ENCODE peak calls at places on chromosomes 7 and 10, in five cellular contexts. M is lower leg skin; Q is GM12865; J is CD4-positive, alpha-beta T cell; W is B cell. D is an unnamed sample.

GRCh38 chr7:44727346-44728262 is 21.0 kb upstream of the ZMIZ2 start:
- DNase-seq in W (no peak), Q (no peak), J (no peak), M (no peak), D (no peak)

GRCh38 chr10:122733450-122733849 is 33.8 kb upstream of the C10orf120 start:
- DNase-seq in J (no peak), M (no peak), Q (no peak), W (no peak), D (no peak)

GRCh38 chr10:114403545-114404161 is 649 bp downstream of the AFAP1L2 start:
- DNase-seq in Q (peak), M (peak), W (no peak), J (no peak), D (no peak)

GRCh38 chr7:57423768-57424167 is 26.2 kb upstream of the ZNF716 start:
- DNase-seq in Q (no peak), M (no peak), J (no peak), W (no peak), D (no peak)

GRCh38 chr10:43939939-43940810 is 291.5 kb upstream of the ZNF32 start:
- DNase-seq in Q (peak), M (peak), J (no peak), W (no peak), D (no peak)

GRCh38 chr7:2761801-2762497 is 73.9 kb downstream of the AMZ1 start:
- DNase-seq in J (no peak), Q (no peak), W (no peak), M (no peak), D (no peak)

GRCh38 chr7:74254858-74255379 is 720 bp upstream of the RFC2 start:
- DNase-seq in W (no peak), J (no peak), M (no peak), Q (peak), D (no peak)

GRCh38 chr7:44093102-44093641 is 10.8 kb upstream of the POLM start:
- DNase-seq in M (no peak), J (no peak), W (no peak), Q (no peak), D (no peak)

GRCh38 chr10:14282271-14282670 is 48.5 kb downstream of the FRMD4A start:
- DNase-seq in M (no peak), Q (no peak), W (no peak), J (no peak), D (no peak)

GRCh38 chr7:32221756-32222155 is 151.5 kb upstream of the PDE1C start:
- DNase-seq in J (no peak), W (no peak), Q (no peak), M (peak), D (no peak)

GRCh38 chr7:158052381-158053095 is 535.1 kb downstream of the PTPRN2 start:
- DNase-seq in Q (no peak), J (no peak), M (peak), W (no peak), D (no peak)

GRCh38 chr7:132249591-132249971 is 326.7 kb downstream of the PLXNA4 start:
- DNase-seq in M (peak), W (no peak), J (no peak), Q (peak), D (no peak)

GRCh38 chr7:41732279-41733062 is 29.6 kb upstream of the INHBA start:
- DNase-seq in Q (no peak), J (no peak), W (no peak), M (no peak), D (no peak)

GRCh38 chr7:101308245-101309085 is 13.1 kb downstream of the IFT22 start:
- DNase-seq in J (no peak), M (no peak), W (peak), Q (peak), D (peak)

GRCh38 chr10:100509241-100509640 is 10.4 kb downstream of the SEC31B start:
- DNase-seq in Q (no peak), W (no peak), M (no peak), J (peak), D (no peak)

GRCh38 chr10:24952701-24953349 is 419 bp upstream of the PRTFDC1 start:
- DNase-seq in Q (peak), W (no peak), J (peak), M (peak), D (peak)

GRCh38 chr7:136857573-136857972 is 10.9 kb upstream of the CHRM2 start:
- DNase-seq in W (no peak), J (no peak), M (no peak), Q (no peak), D (peak)

GRCh38 chr7:128025380-128025779 is 5.9 kb downstream of the LRRC4 start:
- DNase-seq in J (no peak), Q (no peak), M (no peak), W (no peak), D (no peak)

GRCh38 chr7:111802194-111802785 is 240.0 kb upstream of the IMMP2L start:
- DNase-seq in W (no peak), Q (no peak), J (no peak), M (no peak), D (no peak)

GRCh38 chr7:48847896-48848295 is 76.5 kb upstream of the CDC14C start:
- DNase-seq in Q (no peak), M (no peak), J (no peak), W (no peak), D (no peak)

GRCh38 chr7:79740076-79740475 is 286.6 kb upstream of the MAGI2 start:
- DNase-seq in M (no peak), W (no peak), Q (no peak), J (no peak), D (no peak)

GRCh38 chr7:47513741-47514241 is 68.1 kb downstream of the TNS3 start:
- DNase-seq in W (no peak), M (no peak), Q (no peak), J (no peak), D (no peak)

GRCh38 chr10:88138319-88138848 is 275.0 kb downstream of the PTEN start:
- DNase-seq in Q (peak), W (no peak), M (no peak), J (no peak), D (peak)

GRCh38 chr7:90766814-90767564 is 170.9 kb downstream of the CDK14 start:
- DNase-seq in W (no peak), M (no peak), Q (no peak), J (no peak), D (no peak)

GRCh38 chr7:149529136-149529718 is 31.6 kb upstream of the ZNF746 start:
- DNase-seq in J (no peak), M (no peak), Q (no peak), W (no peak), D (no peak)

GRCh38 chr10:47031953-47032465 is 120.8 kb downstream of the PTPN20 start:
- DNase-seq in Q (no peak), M (peak), W (no peak), J (no peak), D (no peak)

GRCh38 chr7:80467069-80467468 is 44.8 kb downstream of the GNAT3 start:
- DNase-seq in M (no peak), Q (no peak), W (no peak), J (no peak), D (no peak)

GRCh38 chr10:97196213-97197029 is 10.7 kb upstream of the SLIT1 start:
- DNase-seq in J (peak), W (peak), M (no peak), Q (peak), D (peak)

GRCh38 chr7:3154881-3155494 is 111.3 kb upstream of the CARD11 start:
- DNase-seq in J (peak), M (no peak), Q (peak), W (peak), D (peak)

GRCh38 chr10:84176351-84176750 is 2.8 kb downstream of the GPR15LG start:
- DNase-seq in M (peak), W (no peak), Q (no peak), J (no peak), D (no peak)

GRCh38 chr10:84178387-84178697 is 4.7 kb downstream of the GPR15LG start:
- DNase-seq in J (no peak), M (peak), Q (no peak), W (no peak), D (no peak)

GRCh38 chr10:84176836-84177474 is 3.4 kb downstream of the GPR15LG start:
- DNase-seq in Q (no peak), W (no peak), M (peak), J (no peak), D (no peak)

GRCh38 chr10:84179059-84179710 is 5.6 kb downstream of the GPR15LG start:
- DNase-seq in M (peak), J (peak), Q (peak), W (peak), D (no peak)

DNA sequence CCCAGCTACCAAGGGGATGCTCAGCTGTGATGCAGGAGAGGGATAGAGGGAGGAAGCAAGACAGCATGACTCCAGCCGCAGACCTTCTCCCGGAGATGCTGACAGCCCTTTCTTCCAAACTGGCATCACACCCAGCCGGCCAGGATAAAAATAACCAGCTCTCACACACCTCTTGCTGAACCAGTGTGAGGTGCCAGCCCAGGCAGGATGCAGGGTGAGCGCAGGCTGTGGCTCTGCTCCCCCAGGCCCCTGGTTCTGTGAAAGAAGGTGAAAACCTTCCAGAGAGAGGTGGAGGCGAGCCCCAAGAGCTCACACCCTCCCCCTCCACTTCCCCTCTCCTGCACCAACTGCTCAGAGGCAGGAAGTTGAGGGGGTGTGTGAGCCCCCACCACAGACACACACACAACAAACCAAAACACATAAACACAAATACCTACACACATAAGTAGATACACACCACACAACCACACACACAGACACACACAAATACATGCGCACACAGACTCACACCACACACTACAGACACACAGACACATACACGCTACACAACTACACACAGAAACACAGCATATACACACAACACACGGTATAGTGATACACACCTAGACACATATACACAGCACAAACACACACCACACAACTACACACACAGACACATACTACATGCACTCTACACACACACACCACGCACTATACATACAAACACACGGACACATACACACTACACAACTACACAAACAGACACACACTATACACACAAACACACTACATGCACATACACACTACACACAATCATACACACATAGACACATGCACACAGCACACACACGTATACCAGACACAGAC is 4.2 kb downstream of the GPR15LG start:
- DNase-seq in W (no peak), M (peak), Q (peak), J (peak), D (no peak)
- TF ChIP-seq CTCF in W (no peak), M (no peak), Q (no peak), J (no peak), D (no peak)

DNA sequence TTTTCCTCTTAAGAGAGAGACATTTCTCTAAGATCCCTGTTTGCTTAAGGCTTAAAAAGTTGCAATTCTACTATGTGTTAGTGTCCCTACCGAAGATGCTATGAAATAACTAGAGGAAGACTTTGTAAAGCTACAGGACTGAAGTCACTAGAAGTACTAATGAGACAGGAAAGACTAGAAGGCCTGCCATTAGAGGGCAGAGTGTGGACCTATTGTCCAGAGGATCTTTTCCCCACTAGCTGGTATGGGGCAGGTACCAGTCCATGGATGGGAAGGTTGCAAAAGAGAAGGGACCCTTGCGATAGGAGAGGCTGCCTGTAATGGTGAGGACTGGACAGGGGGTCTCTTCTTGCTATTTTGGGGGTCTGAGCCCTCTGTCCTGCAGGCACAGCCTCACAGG is 178.1 kb downstream of the TMEM178B start:
- DNase-seq in W (no peak), J (no peak), M (no peak), Q (no peak), D (no peak)
- TF ChIP-seq CTCF in W (no peak), J (no peak), M (no peak), Q (no peak), D (peak)

DNA sequence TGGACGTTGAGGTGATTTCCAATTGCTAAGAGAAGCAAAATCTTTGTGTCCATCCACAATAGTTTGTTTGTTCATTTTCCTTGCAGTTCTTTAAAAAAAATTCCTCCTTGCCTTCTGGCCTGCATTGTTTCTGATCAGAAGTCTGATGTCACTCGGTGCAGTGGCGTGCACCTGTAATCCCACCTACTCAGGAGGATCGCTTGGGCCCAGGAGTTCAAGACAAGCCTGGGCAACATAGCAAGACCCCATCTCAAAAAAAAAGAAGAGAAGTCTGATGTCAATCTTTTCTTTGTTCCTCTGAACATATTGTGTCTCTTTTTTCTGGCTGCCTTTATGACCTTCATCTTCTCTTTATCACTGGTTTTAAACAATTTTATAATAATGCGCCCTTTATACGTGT is 13.5 kb upstream of the OCM start:
- DNase-seq in Q (no peak), J (no peak), W (no peak), M (no peak), D (no peak)
- TF ChIP-seq CTCF in Q (no peak), J (no peak), W (no peak), M (no peak), D (no peak)

GRCh38 chr10:57579926-57580325 is 687.8 kb downstream of the IPMK start:
- DNase-seq in W (no peak), J (no peak), Q (peak), M (no peak), D (peak)
- TF ChIP-seq CTCF in W (no peak), J (no peak), Q (peak), M (no peak), D (peak)

GRCh38 chr10:71314694-71315225 is 4.3 kb upstream of the SLC29A3 start:
- DNase-seq in W (no peak), Q (no peak), M (no peak), J (no peak), D (no peak)
- TF ChIP-seq CTCF in W (no peak), Q (no peak), M (no peak), J (no peak), D (no peak)

DNA sequence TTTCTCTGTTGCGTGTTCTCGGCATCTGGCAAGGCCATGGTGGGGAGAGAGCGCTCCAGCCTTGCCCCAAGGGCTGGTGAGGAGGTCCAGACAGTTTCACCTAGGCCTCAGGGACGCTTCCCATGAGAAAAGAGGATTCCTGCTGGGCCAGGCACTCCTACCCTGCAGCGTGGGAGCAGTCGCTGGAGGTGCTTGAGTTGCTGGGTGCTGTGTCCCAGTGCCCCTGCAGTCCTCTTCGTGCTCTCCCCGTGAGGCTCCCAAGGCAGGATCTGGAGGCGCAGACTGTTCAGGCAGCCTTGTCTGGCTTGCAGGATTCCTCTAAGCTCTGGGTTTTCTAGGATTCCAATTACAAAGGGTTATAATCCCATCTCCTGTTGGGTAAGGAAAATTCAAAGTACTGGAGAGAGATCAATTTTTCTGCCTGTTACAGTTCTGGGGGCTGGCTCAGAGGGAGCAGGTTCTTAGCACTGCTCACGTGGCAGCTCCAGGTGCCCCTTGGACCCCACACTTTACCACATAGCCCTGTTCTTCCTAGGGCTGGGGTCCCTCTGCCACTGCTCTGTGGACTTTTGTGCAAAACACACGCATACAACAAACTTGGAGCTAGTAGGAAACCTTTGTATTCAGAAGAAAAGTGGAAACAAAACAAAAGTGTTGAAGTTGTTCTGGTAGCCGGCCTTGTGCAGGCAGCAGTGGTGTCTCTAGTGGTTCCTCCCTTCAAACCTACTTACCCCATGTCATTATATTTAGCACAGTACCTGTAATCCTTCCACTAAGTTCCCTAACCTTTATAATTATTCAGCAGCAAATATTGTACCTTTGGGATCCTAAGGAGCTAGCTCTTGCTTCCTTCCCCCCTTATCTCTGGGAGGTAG is 60.5 kb downstream of the CCNY start:
- DNase-seq in M (no peak), Q (no peak), J (no peak), W (no peak), D (no peak)
- TF ChIP-seq CTCF in M (no peak), Q (no peak), J (no peak), W (no peak), D (no peak)

GRCh38 chr10:79069325-79070090 is 742 bp downstream of the ZMIZ1 start:
- DNase-seq in M (peak), J (peak), W (no peak), Q (peak), D (peak)

GRCh38 chr10:79067241-79068202 is 1.2 kb upstream of the ZMIZ1 start:
- DNase-seq in J (peak), Q (peak), W (peak), M (peak), D (peak)

GRCh38 chr10:79068562-79069324 is at the start of gene ZMIZ1:
- DNase-seq in M (peak), W (peak), Q (peak), J (peak), D (peak)

GRCh38 chr10:79066460-79067240 is 2.1 kb upstream of the ZMIZ1 start:
- DNase-seq in J (no peak), W (no peak), M (no peak), Q (no peak), D (peak)

DNA sequence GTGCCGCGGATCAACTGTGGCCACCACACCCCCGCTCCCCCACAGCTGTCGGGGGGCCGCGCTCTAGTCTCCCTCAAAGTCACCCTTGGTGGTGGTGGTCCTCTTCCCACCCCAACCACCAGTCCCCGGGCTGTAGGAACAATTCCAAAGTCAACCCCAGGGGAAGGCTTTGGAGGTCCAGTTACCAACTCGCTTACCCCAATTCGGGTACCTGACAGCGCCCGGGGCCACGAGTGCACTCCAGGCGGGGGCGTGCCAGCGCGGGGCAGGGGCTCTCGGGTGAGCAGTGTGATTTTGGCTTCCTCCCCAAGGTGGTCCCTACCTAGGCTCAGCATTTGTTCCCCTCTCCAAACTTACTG is 584 bp upstream of the ZMIZ1 start:
- DNase-seq in J (no peak), Q (peak), W (no peak), M (no peak), D (no peak)
- TF ChIP-seq CTCF in J (no peak), Q (no peak), W (peak), M (no peak), D (no peak)

DNA sequence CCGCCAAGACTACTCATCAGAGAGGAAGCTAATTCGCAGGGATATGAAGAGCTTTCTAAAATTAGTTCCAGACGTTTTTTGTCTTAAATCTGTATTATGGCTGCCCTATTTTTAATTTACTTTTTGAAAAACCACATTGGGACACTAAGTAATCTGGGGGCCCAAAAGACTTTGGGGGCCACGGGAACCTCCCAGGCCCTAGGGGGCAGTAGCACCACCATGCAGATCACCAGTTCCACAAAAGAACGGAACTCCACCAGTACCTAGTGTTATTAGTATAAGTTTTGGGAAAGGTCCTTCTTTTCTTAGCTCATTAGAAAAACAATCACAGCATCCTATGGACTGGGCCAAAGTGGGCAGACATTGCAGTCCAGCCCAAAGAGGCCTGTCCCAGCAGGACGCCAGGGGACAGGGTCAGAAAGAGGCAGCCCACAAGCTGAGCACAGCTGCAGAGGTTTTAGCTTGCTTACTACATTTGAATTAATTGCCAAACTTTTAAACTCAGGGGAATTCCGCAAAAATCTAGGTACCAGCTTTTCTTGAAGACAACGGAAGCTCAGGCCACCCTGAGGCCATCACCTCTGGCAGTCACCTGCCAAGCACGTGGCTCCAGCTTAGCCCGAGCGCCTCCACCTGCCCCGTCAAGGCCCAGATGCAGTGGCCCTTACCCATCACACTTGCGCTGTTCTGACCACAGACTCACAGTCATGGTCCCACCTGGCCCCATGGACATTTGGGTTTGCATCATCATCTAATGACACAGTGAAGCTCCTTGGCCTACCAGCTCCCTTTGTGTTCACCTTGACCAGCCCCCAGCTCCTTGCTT is 74.8 kb downstream of the PARP12 start:
- DNase-seq in J (no peak), W (no peak), Q (no peak), M (no peak), D (no peak)
- TF ChIP-seq CTCF in J (no peak), W (no peak), Q (no peak), M (no peak), D (no peak)

GRCh38 chr7:18064242-18064838 is 36.7 kb upstream of the PRPS1L1 start:
- DNase-seq in M (no peak), W (no peak), Q (peak), J (no peak), D (peak)
- TF ChIP-seq CTCF in M (no peak), W (peak), Q (peak), J (no peak), D (peak)

GRCh38 chr7:29627631-29628030 is 64.0 kb downstream of the PRR15 start:
- DNase-seq in J (no peak), M (no peak), Q (no peak), W (no peak), D (no peak)
- TF ChIP-seq CTCF in J (no peak), M (no peak), Q (no peak), W (no peak), D (no peak)

D was measured in MM.1S.